ENCODE peak calls at places on chromosomes 6 and 20, in ten cellular contexts. F, H, P, E, J, D, Y, B, T and X are unnamed samples.

GRCh38 chr6:155201461-155202226 is 62.2 kb upstream of the CLDN20 start:
- DNase-seq in H (peak), Y (no peak), P (no peak), J (peak), B (no peak), F (no peak), E (no peak), D (peak), T (peak), X (no peak)

GRCh38 chr6:166855416-166855815 is 100.9 kb downstream of the RNASET2 start:
- DNase-seq in D (no peak), H (no peak), F (no peak), E (no peak), J (no peak), P (no peak), Y (no peak), T (no peak), B (no peak), X (no peak)

GRCh38 chr6:33425668-33426577 is 6.1 kb downstream of the SYNGAP1 start:
- DNase-seq in J (peak), P (peak), Y (peak), H (peak), D (peak), T (peak), B (peak), E (peak), F (peak), X (peak)

GRCh38 chr20:366042-366718 is 14.4 kb upstream of the TRIB3 start:
- DNase-seq in B (no peak), E (no peak), H (no peak), D (no peak), T (no peak), P (no peak), Y (peak), J (peak), F (no peak), X (no peak)

GRCh38 chr20:25032478-25033183 is 25.3 kb downstream of the ACSS1 start:
- DNase-seq in T (no peak), P (peak), J (no peak), E (no peak), B (no peak), D (no peak), H (no peak), F (no peak), Y (no peak), X (no peak)

GRCh38 chr6:162226810-162227209 is 500.8 kb downstream of the PRKN start:
- DNase-seq in J (no peak), Y (no peak), T (no peak), E (no peak), H (no peak), P (no peak), D (no peak), F (no peak), B (no peak), X (no peak)

GRCh38 chr6:1575213-1576041 is 34.3 kb upstream of the FOXC1 start:
- DNase-seq in T (peak), B (no peak), P (no peak), H (peak), E (no peak), Y (no peak), D (peak), F (no peak), J (peak), X (no peak)

GRCh38 chr20:6295477-6296256 is 172.8 kb upstream of the FERMT1 start:
- DNase-seq in J (no peak), E (no peak), Y (no peak), F (no peak), H (no peak), B (no peak), D (no peak), T (no peak), P (no peak), X (no peak)

GRCh38 chr20:58626076-58626475 is 25.0 kb upstream of the STX16 start:
- DNase-seq in H (no peak), T (no peak), P (no peak), Y (no peak), E (no peak), J (peak), B (no peak), D (no peak), F (no peak), X (no peak)

GRCh38 chr6:10140824-10141223 is 274.1 kb downstream of the TFAP2A start:
- DNase-seq in E (no peak), Y (no peak), J (peak), T (no peak), F (no peak), P (no peak), H (no peak), B (no peak), D (no peak), X (no peak)

GRCh38 chr6:38933426-38933825 is 115.2 kb upstream of the GLP1R start:
- DNase-seq in T (peak), J (peak), H (peak), E (no peak), P (peak), F (no peak), Y (peak), D (peak), B (no peak), X (no peak)

GRCh38 chr6:157070403-157071107 is 252.8 kb downstream of the TMEM242 start:
- DNase-seq in F (no peak), B (no peak), P (no peak), J (peak), Y (no peak), T (no peak), H (no peak), D (no peak), E (no peak), X (no peak)

GRCh38 chr6:158654960-158655485 is 5.2 kb downstream of the SYTL3 start:
- DNase-seq in T (peak), P (no peak), Y (peak), F (no peak), B (no peak), D (peak), J (peak), H (peak), E (no peak), X (no peak)

GRCh38 chr6:83053678-83054077 is 12.0 kb downstream of the UBE3D start:
- DNase-seq in H (no peak), B (no peak), P (no peak), T (no peak), D (no peak), J (no peak), E (no peak), F (no peak), Y (no peak), X (no peak)

GRCh38 chr6:69398729-69399128 is 398.1 kb downstream of the LMBRD1 start:
- DNase-seq in D (no peak), H (no peak), E (no peak), Y (no peak), F (no peak), J (no peak), T (no peak), P (no peak), B (no peak), X (no peak)

GRCh38 chr6:168314948-168315347 is 4.6 kb downstream of the DACT2 start:
- DNase-seq in P (no peak), H (no peak), Y (no peak), B (no peak), J (no peak), D (no peak), F (no peak), E (no peak), T (no peak), X (no peak)

GRCh38 chr20:36604952-36605308 is 649 bp upstream of the RAB5IF start:
- DNase-seq in B (peak), T (no peak), P (no peak), J (peak), F (no peak), D (no peak), E (peak), H (no peak), Y (peak), X (peak)

GRCh38 chr6:134849920-134850447 is 99.9 kb downstream of the ALDH8A1 start:
- DNase-seq in H (no peak), D (no peak), E (no peak), P (no peak), B (no peak), J (no peak), Y (no peak), T (no peak), F (no peak), X (no peak)

GRCh38 chr20:6940052-6940451 is 172.6 kb downstream of the BMP2 start:
- DNase-seq in P (no peak), Y (peak), E (no peak), H (no peak), T (no peak), D (no peak), B (no peak), J (no peak), F (no peak), X (no peak)

GRCh38 chr20:47735412-47736400 is 49.6 kb downstream of the SULF2 start:
- DNase-seq in F (no peak), D (no peak), J (no peak), E (peak), P (no peak), T (no peak), Y (peak), B (no peak), H (no peak), X (no peak)

GRCh38 chr6:133646021-133646682 is 242.8 kb upstream of the TCF21 start:
- DNase-seq in Y (no peak), D (peak), T (peak), H (peak), F (no peak), P (no peak), J (peak), B (no peak), E (no peak), X (no peak)

GRCh38 chr20:24448170-24448569 is 21.3 kb upstream of the SYNDIG1 start:
- DNase-seq in H (no peak), D (no peak), Y (no peak), P (no peak), B (no peak), F (no peak), J (no peak), E (no peak), T (no peak), X (no peak)

GRCh38 chr20:13526551-13526950 is 112.2 kb downstream of the TASP1 start:
- DNase-seq in D (no peak), F (no peak), T (peak), Y (no peak), H (no peak), P (no peak), J (peak), E (no peak), B (no peak), X (no peak)

GRCh38 chr6:133512410-133513016 is 271.4 kb downstream of the EYA4 start:
- DNase-seq in Y (peak), D (peak), F (no peak), P (peak), E (no peak), H (peak), B (no peak), T (peak), J (peak), X (peak)

GRCh38 chr6:28531479-28532128 is 5.9 kb downstream of the GPX5 start:
- DNase-seq in B (no peak), Y (no peak), T (no peak), P (no peak), D (no peak), E (no peak), F (no peak), J (no peak), H (no peak), X (no peak)